ENCODE peak calls at places on chromosome 1, in nine cellular contexts. S, V, W, Y, C, L, Q, O and R are unnamed samples.
A peak's percentile ranks its signal among the peaks of the same experiment; 100 is the strongest.

GRCh38 chr1:113141650-113142473 is 68.9 kb downstream of the LRIG2 start:
- DNase-seq in Y (no peak), C (no peak), W (no peak), Q (no peak), L (no peak), O (no peak), S (no peak), V (no peak), R (no peak)

GRCh38 chr1:110490791-110491451 is 28.1 kb downstream of the KCNA10 start:
- DNase-seq in Y (no peak), L (no peak), S (no peak), Q (no peak), C (no peak), W (no peak), V (no peak), O (no peak), R (no peak)

GRCh38 chr1:196180847-196181593 is 427.2 kb downstream of the KCNT2 start:
- DNase-seq in Y (no peak), O (no peak), W (no peak), V (no peak), Q (no peak), L (no peak), S (no peak), C (no peak), R (no peak)

GRCh38 chr1:2587071-2587859 is 688 bp downstream of the PRXL2B start:
- DNase-seq in Y (peak; percentile 33), V (no peak), Q (no peak), L (no peak), O (no peak), W (no peak), S (no peak), C (no peak), R (no peak)

GRCh38 chr1:68826861-68827260 is 330.0 kb upstream of the DEPDC1 start:
- DNase-seq in L (no peak), Q (no peak), S (no peak), C (no peak), O (no peak), V (no peak), W (no peak), Y (no peak), R (peak; percentile 49)

GRCh38 chr1:53079251-53079650 is 17.2 kb downstream of the PODN start:
- DNase-seq in W (no peak), C (no peak), V (no peak), O (no peak), Y (no peak), Q (no peak), L (no peak), S (no peak), R (no peak)

GRCh38 chr1:153652795-153653507 is 5.6 kb upstream of the SNAPIN start:
- DNase-seq in V (no peak), S (no peak), C (no peak), O (no peak), W (no peak), Y (no peak), Q (no peak), L (no peak), R (no peak)

GRCh38 chr1:100070201-100070939 is 62.4 kb downstream of the SASS6 start:
- DNase-seq in C (no peak), W (no peak), S (no peak), O (no peak), Q (no peak), V (no peak), L (no peak), Y (no peak), R (no peak)

GRCh38 chr1:171486048-171486519 is 754 bp downstream of the PRRC2C start:
- DNase-seq in L (peak; percentile 56), Y (peak; percentile 53), W (no peak), S (peak; percentile 46), V (peak; percentile 34), O (peak; percentile 13), C (no peak), Q (peak; percentile 83), R (no peak)

GRCh38 chr1:102772831-102773230 is 335.5 kb downstream of the COL11A1 start:
- DNase-seq in V (no peak), L (no peak), C (no peak), Y (no peak), S (no peak), O (no peak), Q (no peak), W (no peak), R (no peak)

GRCh38 chr1:67564193-67564592 is 120.8 kb upstream of the GADD45A start:
- DNase-seq in S (no peak), L (no peak), W (no peak), Q (no peak), O (no peak), V (no peak), C (no peak), Y (no peak), R (no peak)

GRCh38 chr1:160076295-160076694 is 5.0 kb upstream of the KCNJ9 start:
- DNase-seq in Y (no peak), O (no peak), Q (no peak), C (no peak), W (no peak), S (no peak), L (no peak), V (no peak), R (no peak)

GRCh38 chr1:81702903-81703302 is 97.8 kb upstream of the ADGRL2 start:
- DNase-seq in W (no peak), O (no peak), L (no peak), V (no peak), C (no peak), Q (no peak), S (no peak), Y (no peak), R (no peak)

GRCh38 chr1:198656500-198656932 is 17.7 kb downstream of the PTPRC start:
- DNase-seq in L (no peak), W (no peak), C (no peak), S (peak; percentile 73), Q (peak; percentile 78), O (peak; percentile 34), Y (peak; percentile 89), V (no peak), R (no peak)

GRCh38 chr1:27360159-27361043 is 6.4 kb downstream of the MAP3K6 start:
- DNase-seq in Q (peak; percentile 49), W (no peak), L (no peak), C (peak; percentile 56), V (no peak), O (no peak), S (no peak), Y (peak; percentile 55), R (no peak)

GRCh38 chr1:198333744-198334143 is 176.9 kb downstream of the NEK7 start:
- DNase-seq in V (no peak), L (no peak), Y (no peak), W (no peak), S (no peak), O (no peak), Q (no peak), C (no peak), R (no peak)

GRCh38 chr1:118739421-118739930 is 248.7 kb downstream of the TBX15 start:
- DNase-seq in S (no peak), V (no peak), Q (no peak), Y (no peak), C (no peak), L (no peak), W (no peak), O (no peak), R (no peak)

GRCh38 chr1:107750364-107750959 is 214.5 kb downstream of the VAV3 start:
- DNase-seq in L (peak; percentile 77), C (peak; percentile 34), S (peak; percentile 47), Q (no peak), O (peak; percentile 56), Y (peak; percentile 39), V (peak; percentile 2), W (peak; percentile 70), R (peak; percentile 35)

GRCh38 chr1:109790329-109790728 is 26.6 kb upstream of the EPS8L3 start:
- DNase-seq in C (no peak), Y (no peak), V (no peak), L (no peak), S (no peak), W (no peak), O (no peak), Q (no peak), R (no peak)

GRCh38 chr1:224205438-224205840 is 22.4 kb downstream of the DEGS1 start:
- DNase-seq in C (no peak), V (peak; percentile 7), Y (no peak), Q (no peak), O (no peak), L (peak; percentile 53), S (no peak), W (no peak), R (no peak)

GRCh38 chr1:32753532-32754281 is 51.1 kb upstream of the SYNC start:
- DNase-seq in O (peak; percentile 68), Y (peak; percentile 72), L (peak; percentile 69), C (peak; percentile 76), W (peak; percentile 77), Q (peak; percentile 64), V (peak; percentile 41), S (peak; percentile 70), R (no peak)

GRCh38 chr1:148353461-148354283 is 129.4 kb downstream of the PPIAL4G start:
- DNase-seq in O (no peak), C (no peak), W (no peak), S (no peak), Y (no peak), L (no peak), V (no peak), Q (no peak), R (no peak)

GRCh38 chr1:67307251-67308060 is at the start of gene IL12RB2:
- DNase-seq in Q (no peak), L (peak; percentile 80), O (no peak), W (peak; percentile 17), S (no peak), C (peak; percentile 57), Y (no peak), V (peak; percentile 29), R (no peak)

GRCh38 chr1:230750986-230751625 is 3.9 kb downstream of the CAPN9 start:
- DNase-seq in Y (no peak), V (no peak), O (no peak), C (no peak), S (peak; percentile 46), W (no peak), Q (no peak), L (no peak), R (no peak)

GRCh38 chr1:35031103-35031452 is 667 bp downstream of the ZMYM6 start:
- DNase-seq in Q (no peak), L (peak; percentile 19), W (peak; percentile 6), S (peak; percentile 29), O (peak; percentile 14), Y (peak; percentile 23), V (no peak), C (peak; percentile 46), R (no peak)

GRCh38 chr1:230109871-230110667 is 43.0 kb downstream of the GALNT2 start:
- DNase-seq in W (no peak), V (peak; percentile 37), C (peak; percentile 68), L (no peak), O (no peak), Q (no peak), Y (peak; percentile 66), S (peak; percentile 66), R (no peak)

GRCh38 chr1:94926365-94926914 is 470 bp downstream of the CNN3 start:
- DNase-seq in L (peak; percentile 46), V (no peak), W (peak; percentile 62), O (peak; percentile 40), S (no peak), Q (no peak), C (peak; percentile 32), Y (peak; percentile 20), R (no peak)

GRCh38 chr1:36856126-36856525 is 178.2 kb downstream of the GRIK3 start:
- DNase-seq in Q (no peak), O (no peak), C (no peak), S (no peak), Y (no peak), W (no peak), V (no peak), L (peak; percentile 68), R (no peak)

GRCh38 chr1:180265201-180265600 is 35.1 kb downstream of the LHX4 start:
- DNase-seq in O (no peak), S (no peak), W (no peak), C (no peak), L (no peak), Q (no peak), V (no peak), Y (no peak), R (no peak)

GRCh38 chr1:15696956-15697521 is 12.9 kb downstream of the PLEKHM2 start:
- DNase-seq in S (no peak), O (no peak), C (peak; percentile 39), W (no peak), L (no peak), Y (peak; percentile 74), Q (no peak), V (no peak), R (no peak)

GRCh38 chr1:8497196-8497878 is 179.4 kb downstream of the SLC45A1 start:
- DNase-seq in W (no peak), V (no peak), C (no peak), S (no peak), Q (no peak), Y (no peak), O (no peak), L (no peak), R (no peak)